ENCODE peak calls at places on chromosome X, in eight cellular contexts. B is fibroblast of mammary gland; W is CD8-positive, alpha-beta T cell; Z is transverse colon; N is BJ; F is GM12864; S is fibroblast of the aortic adventitia; P is neuronal stem cell. K is an unnamed sample.
A peak's percentile ranks its signal among the peaks of the same experiment; 100 is the strongest.

GRCh38 chrX:154654372-154654771 is 993 bp upstream of the CTAG2 start:
- DNase-seq in B (no peak), W (no peak), Z (no peak), N (no peak), F (no peak), S (no peak), P (no peak), K (no peak)

GRCh38 chrX:153913701-153914100 is 9.2 kb downstream of the AVPR2 start:
- DNase-seq in B (no peak), W (no peak), Z (no peak), N (no peak), F (no peak), S (no peak), P (no peak), K (no peak)

GRCh38 chrX:2424317-2424716 is 76.5 kb downstream of the DHRSX start:
- DNase-seq in B (no peak), W (no peak), Z (no peak), N (no peak), F (no peak), S (no peak), P (no peak), K (no peak)

GRCh38 chrX:29690061-29690460 is 525.3 kb upstream of the MAGEB2 start:
- DNase-seq in B (peak; percentile 53), W (no peak), Z (no peak), N (no peak), F (no peak), S (peak; percentile 23), P (no peak), K (peak; percentile 84)

GRCh38 chrX:134600714-134601113 is 57.6 kb downstream of the PLAC1 start:
- DNase-seq in B (peak; percentile 79), W (no peak), Z (no peak), N (no peak), F (no peak), S (peak; percentile 40), P (no peak), K (peak; percentile 67)

GRCh38 chrX:131633285-131633917 is 89.5 kb downstream of the OR13H1 start:
- DNase-seq in B (peak; percentile 60), W (peak; percentile 0), Z (peak; percentile 43), N (no peak), F (peak; percentile 1), S (peak; percentile 65), P (peak; percentile 46), K (peak; percentile 56)

GRCh38 chrX:41300758-41301437 is 33.1 kb upstream of the DDX3X start:
- DNase-seq in B (peak; percentile 54), W (no peak), Z (no peak), N (no peak), F (no peak), S (peak; percentile 52), P (no peak), K (peak; percentile 80)

GRCh38 chrX:39969099-39969825 is 128.5 kb downstream of the BCOR start:
- DNase-seq in B (no peak), W (peak; percentile 14), Z (no peak), N (no peak), F (no peak), S (no peak), P (no peak), K (peak; percentile 16)

GRCh38 chrX:130110379-130111219 is at the start of gene ELF4:
- DNase-seq in B (peak; percentile 44), W (peak; percentile 38), Z (peak; percentile 65), N (no peak), F (no peak), S (peak; percentile 57), P (no peak), K (peak; percentile 58)

GRCh38 chrX:20591246-20591645 is 324.5 kb upstream of the RPS6KA3 start:
- DNase-seq in B (no peak), W (no peak), Z (no peak), N (no peak), F (no peak), S (no peak), P (no peak), K (no peak)

GRCh38 chrX:78945186-78945912 is at the start of gene P2RY10:
- DNase-seq in B (no peak), W (peak; percentile 15), Z (peak; percentile 24), N (no peak), F (peak; percentile 59), S (no peak), P (no peak), K (no peak)

GRCh38 chrX:391717-392691 is 5.3 kb upstream of the PPP2R3B start:
- DNase-seq in B (no peak), W (no peak), Z (no peak), N (no peak), F (no peak), S (no peak), P (no peak), K (no peak)

GRCh38 chrX:42825201-42825600 is 47.2 kb upstream of the PPP1R2C start:
- DNase-seq in B (no peak), W (no peak), Z (no peak), N (no peak), F (no peak), S (no peak), P (no peak), K (no peak)

GRCh38 chrX:1658083-1658463 is 43.2 kb downstream of the ASMT start:
- DNase-seq in B (no peak), W (no peak), Z (no peak), N (no peak), F (no peak), S (no peak), P (no peak), K (no peak)

GRCh38 chrX:153386097-153386496 is 15.1 kb downstream of the PNMA6E start:
- DNase-seq in B (no peak), W (no peak), Z (no peak), N (no peak), F (no peak), S (no peak), P (no peak), K (no peak)

GRCh38 chrX:49177338-49177833 is 5.7 kb downstream of the PLP2 start:
- DNase-seq in B (no peak), W (no peak), Z (no peak), N (no peak), F (no peak), S (no peak), P (no peak), K (no peak)

GRCh38 chrX:10296581-10296980 is 139.8 kb downstream of the CLCN4 start:
- DNase-seq in B (peak; percentile 62), W (no peak), Z (no peak), N (peak; percentile 25), F (no peak), S (peak; percentile 44), P (no peak), K (peak; percentile 86)

GRCh38 chrX:121987163-121987562 is 939.8 kb downstream of the GLUD2 start:
- DNase-seq in B (peak; percentile 69), W (no peak), Z (no peak), N (peak; percentile 72), F (no peak), S (peak; percentile 86), P (no peak), K (peak; percentile 50)

GRCh38 chrX:11462136-11462535 is 168.9 kb downstream of the AMELX start:
- DNase-seq in B (peak; percentile 74), W (no peak), Z (no peak), N (no peak), F (no peak), S (no peak), P (no peak), K (no peak)

GRCh38 chrX:100973411-100973810 is 3.9 kb downstream of the ARL13A start:
- DNase-seq in B (peak; percentile 58), W (no peak), Z (no peak), N (no peak), F (no peak), S (peak; percentile 68), P (no peak), K (peak; percentile 51)

GRCh38 chrX:14630724-14631123 is 101.4 kb downstream of the GLRA2 start:
- DNase-seq in B (no peak), W (no peak), Z (no peak), N (no peak), F (no peak), S (no peak), P (no peak), K (no peak)

GRCh38 chrX:154548028-154548316 is 552 bp downstream of the IKBKG start:
- DNase-seq in B (peak; percentile 41), W (no peak), Z (no peak), N (no peak), F (no peak), S (peak; percentile 43), P (no peak), K (peak; percentile 45)

GRCh38 chrX:97310373-97310772 is 426.7 kb downstream of the RPA4 start:
- DNase-seq in B (no peak), W (no peak), Z (no peak), N (no peak), F (no peak), S (peak; percentile 5), P (peak; percentile 40), K (peak; percentile 20)

DNA sequence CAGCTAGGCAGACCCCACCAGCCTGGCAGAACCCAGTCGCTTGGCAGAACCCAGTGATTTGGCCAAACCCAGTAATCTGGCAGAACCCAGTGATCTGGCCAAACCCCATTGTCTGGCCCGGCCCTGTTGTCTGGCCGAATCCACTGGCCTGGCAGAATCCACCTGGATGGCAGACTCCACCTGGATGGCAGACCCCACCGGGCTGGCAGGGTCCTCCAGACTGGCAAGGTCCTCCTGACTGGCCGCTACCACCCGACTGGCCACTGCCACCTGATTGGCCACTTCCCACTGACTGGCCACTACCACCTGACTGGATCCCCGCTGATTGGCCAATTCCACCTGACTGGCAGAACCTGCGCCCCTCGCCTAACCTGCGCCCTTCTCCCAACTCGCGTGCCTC is 3.2 kb downstream of the MAGED1 start:
- DNase-seq in B (no peak), W (no peak), Z (no peak), N (no peak), F (no peak), S (no peak), P (no peak), K (no peak)
- H3K4me3 ChIP-seq in B (no peak overlapping the region), W (no peak overlapping the region), Z (no peak overlapping the region), N (no peak overlapping the region), F (no peak overlapping the region), S (peak overlapping the region; percentile 77), P (no peak overlapping the region), K (peak overlapping the region; percentile 74)

GRCh38 chrX:74195120-74195519 is 108.9 kb upstream of the ZCCHC13 start:
- DNase-seq in B (no peak), W (no peak), Z (no peak), N (no peak), F (no peak), S (no peak), P (no peak), K (no peak)
- H3K4me3 ChIP-seq in B (no peak overlapping the region), W (no peak overlapping the region), Z (no peak overlapping the region), N (no peak overlapping the region), F (no peak overlapping the region), S (no peak overlapping the region), P (no peak overlapping the region), K (no peak overlapping the region)

DNA sequence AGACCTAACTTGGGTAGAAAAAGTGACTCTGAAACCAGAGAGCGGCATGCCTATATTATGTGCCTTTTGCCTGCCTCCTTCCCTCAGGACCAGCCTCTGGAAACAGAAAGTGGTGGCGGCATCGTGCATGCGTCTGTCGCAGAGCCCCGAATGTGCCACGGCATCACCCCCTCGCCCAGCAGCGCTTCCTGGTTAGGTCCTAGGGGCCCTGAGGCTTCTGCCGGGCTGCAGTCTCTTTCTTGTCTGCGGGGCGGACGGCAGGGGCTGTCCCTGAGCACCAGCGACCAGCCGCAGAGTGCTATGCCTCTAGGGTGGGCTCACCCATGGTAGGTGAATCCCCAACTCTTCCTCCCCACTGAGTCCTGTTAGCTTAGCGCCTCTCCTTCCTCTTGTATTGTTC is 68.7 kb downstream of the VSIG4 start:
- DNase-seq in B (no peak), W (no peak), Z (no peak), N (no peak), F (no peak), S (no peak), P (no peak), K (no peak)
- H3K4me3 ChIP-seq in B (no peak overlapping the region), W (no peak overlapping the region), Z (no peak overlapping the region), N (no peak overlapping the region), F (no peak overlapping the region), S (no peak overlapping the region), P (no peak overlapping the region), K (no peak overlapping the region)

GRCh38 chrX:72307646-72308051 is 1.9 kb upstream of the CITED1 start:
- DNase-seq in B (no peak), W (no peak), Z (no peak), N (no peak), F (no peak), S (no peak), P (no peak), K (no peak)
- H3K4me3 ChIP-seq in B (no peak overlapping the region), W (no peak overlapping the region), Z (no peak overlapping the region), N (no peak overlapping the region), F (no peak overlapping the region), S (no peak overlapping the region), P (no peak overlapping the region), K (no peak overlapping the region)